ENCODE peak calls at places on chromosome 17, in six cellular contexts. One of them, this sample, is unnamed.

GRCh38 chr17:38449364-38449763 is 21.1 kb downstream of the ARHGAP23 start:
- DNase-seq in ureter: peak; percentile 92
- DNase-seq in psoas muscle: no peak
- DNase-seq in astrocyte of the cerebellum: no peak
- DNase-seq in fibroblast of pulmonary artery: no peak
- DNase-seq in EH: peak; percentile 70
- DNase-seq in this sample: no peak

GRCh38 chr17:1460233-1460632 is 4.2 kb upstream of the CRK start:
- DNase-seq in ureter: peak; percentile 70
- DNase-seq in psoas muscle: peak; percentile 86
- DNase-seq in astrocyte of the cerebellum: no peak
- DNase-seq in fibroblast of pulmonary artery: no peak
- DNase-seq in EH: peak; percentile 36
- DNase-seq in this sample: peak; percentile 95

GRCh38 chr17:82300707-82301270 is 16.6 kb downstream of the CD7 start:
- DNase-seq in ureter: no peak
- DNase-seq in psoas muscle: peak; percentile 76
- DNase-seq in astrocyte of the cerebellum: no peak
- DNase-seq in fibroblast of pulmonary artery: peak; percentile 63
- DNase-seq in EH: peak; percentile 68
- DNase-seq in this sample: no peak

GRCh38 chr17:40033339-40033738 is 18.1 kb downstream of the CSF3 start:
- DNase-seq in ureter: no peak
- DNase-seq in psoas muscle: no peak
- DNase-seq in astrocyte of the cerebellum: no peak
- DNase-seq in fibroblast of pulmonary artery: no peak
- DNase-seq in EH: no peak
- DNase-seq in this sample: no peak

GRCh38 chr17:7971651-7972050 is 30.8 kb upstream of the GUCY2D start:
- DNase-seq in ureter: no peak
- DNase-seq in psoas muscle: no peak
- DNase-seq in astrocyte of the cerebellum: no peak
- DNase-seq in fibroblast of pulmonary artery: no peak
- DNase-seq in EH: no peak
- DNase-seq in this sample: no peak

GRCh38 chr17:29570521-29570920 is 2.0 kb downstream of the TP53I13 start:
- DNase-seq in ureter: peak; percentile 38
- DNase-seq in psoas muscle: no peak
- DNase-seq in astrocyte of the cerebellum: no peak
- DNase-seq in fibroblast of pulmonary artery: no peak
- DNase-seq in EH: no peak
- DNase-seq in this sample: peak; percentile 41

GRCh38 chr17:79664925-79665738 is 54.3 kb upstream of the RBFOX3 start:
- DNase-seq in ureter: peak; percentile 88
- DNase-seq in psoas muscle: peak; percentile 57
- DNase-seq in astrocyte of the cerebellum: no peak
- DNase-seq in fibroblast of pulmonary artery: peak; percentile 51
- DNase-seq in EH: peak; percentile 16
- DNase-seq in this sample: peak; percentile 87

GRCh38 chr17:70560471-70560870 is 391.1 kb downstream of the KCNJ2 start:
- DNase-seq in ureter: no peak
- DNase-seq in psoas muscle: no peak
- DNase-seq in astrocyte of the cerebellum: no peak
- DNase-seq in fibroblast of pulmonary artery: no peak
- DNase-seq in EH: no peak
- DNase-seq in this sample: no peak

GRCh38 chr17:323721-324139 is 28.9 kb downstream of the RPH3AL start:
- DNase-seq in ureter: no peak
- DNase-seq in psoas muscle: no peak
- DNase-seq in astrocyte of the cerebellum: no peak
- DNase-seq in fibroblast of pulmonary artery: no peak
- DNase-seq in EH: no peak
- DNase-seq in this sample: no peak

GRCh38 chr17:59825533-59826316 is 67.0 kb downstream of the TUBD1 start:
- DNase-seq in ureter: no peak
- DNase-seq in psoas muscle: no peak
- DNase-seq in astrocyte of the cerebellum: no peak
- DNase-seq in fibroblast of pulmonary artery: peak; percentile 82
- DNase-seq in EH: peak; percentile 92
- DNase-seq in this sample: no peak

GRCh38 chr17:64974750-64975317 is 55.6 kb upstream of the LRRC37A3 start:
- DNase-seq in ureter: no peak
- DNase-seq in psoas muscle: no peak
- DNase-seq in astrocyte of the cerebellum: no peak
- DNase-seq in fibroblast of pulmonary artery: no peak
- DNase-seq in EH: no peak
- DNase-seq in this sample: no peak

GRCh38 chr17:78933959-78934568 is 8.9 kb upstream of the TIMP2 start:
- DNase-seq in ureter: peak; percentile 94
- DNase-seq in psoas muscle: peak; percentile 96
- DNase-seq in astrocyte of the cerebellum: peak; percentile 99
- DNase-seq in fibroblast of pulmonary artery: peak; percentile 99
- DNase-seq in EH: peak; percentile 99
- DNase-seq in this sample: peak; percentile 70

This sample was measured in left lobe of liver.